ENCODE peak calls at places on chromosomes 16 and 17, in nine cellular contexts. One of them, this sample, is unnamed.

GRCh38 chr17:28407130-28407973 is 1.3 kb upstream of the SLC46A1 start:
- DNase-seq in CD8-positive, alpha-beta T cell: no peak
- DNase-seq in HFF-Myc: no peak
- DNase-seq in astrocyte: no peak
- DNase-seq in Calu3: no peak
- DNase-seq in mucosa of descending colon: no peak
- DNase-seq in tibial nerve: no peak
- DNase-seq in cardiac fibroblast: no peak
- DNase-seq in OCI-LY7: no peak
- DNase-seq in this sample: no peak

GRCh38 chr17:64133546-64134215 is 3.7 kb upstream of the ERN1 start:
- DNase-seq in Calu3: peak; percentile 21
- DNase-seq in tibial nerve: no peak
- DNase-seq in cardiac fibroblast: peak; percentile 81
- DNase-seq in OCI-LY7: peak; percentile 87
- DNase-seq in HFF-Myc: no peak
- DNase-seq in mucosa of descending colon: no peak
- DNase-seq in CD8-positive, alpha-beta T cell: no peak
- DNase-seq in astrocyte: no peak
- DNase-seq in this sample: peak; percentile 68

GRCh38 chr17:44358066-44358465 is 5.6 kb downstream of the FAM171A2 start:
- DNase-seq in Calu3: no peak
- DNase-seq in mucosa of descending colon: no peak
- DNase-seq in tibial nerve: no peak
- DNase-seq in astrocyte: no peak
- DNase-seq in HFF-Myc: no peak
- DNase-seq in CD8-positive, alpha-beta T cell: no peak
- DNase-seq in cardiac fibroblast: no peak
- DNase-seq in OCI-LY7: no peak
- DNase-seq in this sample: no peak

GRCh38 chr17:68011199-68011665 is 15.0 kb upstream of the C17orf58 start:
- DNase-seq in astrocyte: no peak
- DNase-seq in HFF-Myc: no peak
- DNase-seq in tibial nerve: peak; percentile 22
- DNase-seq in CD8-positive, alpha-beta T cell: peak; percentile 73
- DNase-seq in mucosa of descending colon: peak; percentile 60
- DNase-seq in Calu3: peak; percentile 43
- DNase-seq in OCI-LY7: peak; percentile 77
- DNase-seq in cardiac fibroblast: peak; percentile 25
- DNase-seq in this sample: peak; percentile 69

GRCh38 chr17:59848778-59849177 is 44.0 kb downstream of the TUBD1 start:
- DNase-seq in astrocyte: no peak
- DNase-seq in mucosa of descending colon: peak; percentile 86
- DNase-seq in tibial nerve: peak; percentile 70
- DNase-seq in Calu3: peak; percentile 65
- DNase-seq in OCI-LY7: no peak
- DNase-seq in CD8-positive, alpha-beta T cell: no peak
- DNase-seq in HFF-Myc: no peak
- DNase-seq in cardiac fibroblast: peak; percentile 85
- DNase-seq in this sample: no peak

GRCh38 chr16:14193316-14193871 is 122.3 kb downstream of the MRTFB start:
- DNase-seq in cardiac fibroblast: no peak
- DNase-seq in CD8-positive, alpha-beta T cell: no peak
- DNase-seq in Calu3: no peak
- DNase-seq in HFF-Myc: no peak
- DNase-seq in astrocyte: no peak
- DNase-seq in tibial nerve: no peak
- DNase-seq in OCI-LY7: peak; percentile 74
- DNase-seq in mucosa of descending colon: no peak
- DNase-seq in this sample: peak; percentile 66

GRCh38 chr16:47258874-47259461 is 115.2 kb upstream of the NETO2 start:
- DNase-seq in mucosa of descending colon: no peak
- DNase-seq in OCI-LY7: peak; percentile 47
- DNase-seq in cardiac fibroblast: peak; percentile 27
- DNase-seq in astrocyte: no peak
- DNase-seq in CD8-positive, alpha-beta T cell: no peak
- DNase-seq in HFF-Myc: peak; percentile 15
- DNase-seq in Calu3: peak; percentile 35
- DNase-seq in tibial nerve: no peak
- DNase-seq in this sample: peak; percentile 9

GRCh38 chr16:56724191-56724590 is 5.7 kb upstream of the NUP93 start:
- DNase-seq in OCI-LY7: no peak
- DNase-seq in mucosa of descending colon: no peak
- DNase-seq in HFF-Myc: no peak
- DNase-seq in astrocyte: no peak
- DNase-seq in Calu3: no peak
- DNase-seq in CD8-positive, alpha-beta T cell: no peak
- DNase-seq in tibial nerve: no peak
- DNase-seq in cardiac fibroblast: no peak
- DNase-seq in this sample: no peak

GRCh38 chr16:8505327-8505991 is 84.9 kb downstream of the TMEM114 start:
- DNase-seq in OCI-LY7: no peak
- DNase-seq in astrocyte: no peak
- DNase-seq in cardiac fibroblast: no peak
- DNase-seq in mucosa of descending colon: no peak
- DNase-seq in Calu3: peak; percentile 8
- DNase-seq in tibial nerve: no peak
- DNase-seq in HFF-Myc: no peak
- DNase-seq in CD8-positive, alpha-beta T cell: no peak
- DNase-seq in this sample: no peak

GRCh38 chr17:19346351-19347255 is 15.9 kb downstream of the B9D1 start:
- DNase-seq in cardiac fibroblast: peak; percentile 85
- DNase-seq in HFF-Myc: peak; percentile 55
- DNase-seq in Calu3: no peak
- DNase-seq in astrocyte: peak; percentile 94
- DNase-seq in tibial nerve: peak; percentile 80
- DNase-seq in mucosa of descending colon: peak; percentile 54
- DNase-seq in OCI-LY7: peak; percentile 68
- DNase-seq in CD8-positive, alpha-beta T cell: no peak
- DNase-seq in this sample: no peak

GRCh38 chr17:28551421-28552186 is 820 bp downstream of the UNC119 start:
- DNase-seq in OCI-LY7: no peak
- DNase-seq in Calu3: no peak
- DNase-seq in mucosa of descending colon: no peak
- DNase-seq in astrocyte: no peak
- DNase-seq in tibial nerve: no peak
- DNase-seq in cardiac fibroblast: no peak
- DNase-seq in HFF-Myc: no peak
- DNase-seq in CD8-positive, alpha-beta T cell: no peak
- DNase-seq in this sample: no peak

GRCh38 chr17:4880850-4881249 is 18.5 kb upstream of the C17orf107 start:
- DNase-seq in mucosa of descending colon: no peak
- DNase-seq in CD8-positive, alpha-beta T cell: no peak
- DNase-seq in HFF-Myc: no peak
- DNase-seq in cardiac fibroblast: no peak
- DNase-seq in OCI-LY7: no peak
- DNase-seq in Calu3: no peak
- DNase-seq in astrocyte: no peak
- DNase-seq in tibial nerve: no peak
- DNase-seq in this sample: no peak
- TF ChIP-seq CTCF in mucosa of descending colon: no peak
- TF ChIP-seq CTCF in CD8-positive, alpha-beta T cell: no peak
- TF ChIP-seq CTCF in HFF-Myc: no peak
- TF ChIP-seq CTCF in cardiac fibroblast: no peak
- TF ChIP-seq CTCF in OCI-LY7: no peak
- TF ChIP-seq CTCF in Calu3: no peak
- TF ChIP-seq CTCF in astrocyte: no peak
- TF ChIP-seq CTCF in tibial nerve: no peak
- TF ChIP-seq CTCF in this sample: no peak

GRCh38 chr16:69143116-69143515 is 10.7 kb downstream of the UTP4 start:
- DNase-seq in HFF-Myc: no peak
- DNase-seq in tibial nerve: no peak
- DNase-seq in CD8-positive, alpha-beta T cell: no peak
- DNase-seq in cardiac fibroblast: no peak
- DNase-seq in astrocyte: no peak
- DNase-seq in OCI-LY7: no peak
- DNase-seq in mucosa of descending colon: peak; percentile 57
- DNase-seq in Calu3: no peak
- DNase-seq in this sample: no peak
- TF ChIP-seq CTCF in HFF-Myc: no peak
- TF ChIP-seq CTCF in tibial nerve: no peak
- TF ChIP-seq CTCF in CD8-positive, alpha-beta T cell: no peak
- TF ChIP-seq CTCF in cardiac fibroblast: peak; percentile 11
- TF ChIP-seq CTCF in astrocyte: peak; percentile 8
- TF ChIP-seq CTCF in OCI-LY7: no peak
- TF ChIP-seq CTCF in mucosa of descending colon: peak; percentile 20
- TF ChIP-seq CTCF in Calu3: no peak
- TF ChIP-seq CTCF in this sample: no peak

DNA sequence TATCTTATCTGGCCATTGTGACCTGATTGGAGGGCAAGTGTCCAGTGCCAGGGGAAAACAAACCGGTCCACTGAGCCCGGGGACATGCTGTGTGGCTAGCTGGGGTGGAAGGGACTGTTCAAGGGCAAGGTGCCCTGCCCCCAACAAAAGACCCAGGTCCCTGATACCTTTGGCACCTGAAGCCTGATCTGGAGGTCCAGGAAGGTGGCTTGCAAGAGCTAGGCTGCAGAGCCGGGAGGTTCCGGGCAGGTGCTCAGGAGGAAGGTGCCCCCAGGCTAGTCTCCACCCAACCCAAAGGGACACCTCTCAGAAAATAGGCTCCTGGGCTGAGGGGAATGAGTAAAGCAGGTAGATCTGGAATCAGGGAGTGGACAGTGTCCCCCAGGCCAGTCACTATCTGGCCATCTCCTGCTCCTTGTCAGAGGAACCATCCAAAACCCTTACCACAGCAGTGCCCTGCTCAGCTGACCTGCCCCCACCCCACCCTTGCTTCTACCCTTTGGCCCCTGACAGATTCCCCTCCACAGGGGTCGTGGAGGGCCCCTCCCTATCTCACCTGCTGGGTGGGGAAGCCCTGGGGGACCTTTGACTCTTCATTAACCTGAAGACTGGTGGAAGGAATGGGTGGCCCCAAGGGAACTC is 6.2 kb downstream of the NAT9 start:
- DNase-seq in mucosa of descending colon: no peak
- DNase-seq in tibial nerve: no peak
- DNase-seq in Calu3: no peak
- DNase-seq in astrocyte: no peak
- DNase-seq in HFF-Myc: no peak
- DNase-seq in cardiac fibroblast: no peak
- DNase-seq in OCI-LY7: no peak
- DNase-seq in CD8-positive, alpha-beta T cell: no peak
- DNase-seq in this sample: no peak
- TF ChIP-seq CTCF in mucosa of descending colon: no peak
- TF ChIP-seq CTCF in tibial nerve: no peak
- TF ChIP-seq CTCF in Calu3: no peak
- TF ChIP-seq CTCF in astrocyte: no peak
- TF ChIP-seq CTCF in HFF-Myc: no peak
- TF ChIP-seq CTCF in cardiac fibroblast: no peak
- TF ChIP-seq CTCF in OCI-LY7: no peak
- TF ChIP-seq CTCF in CD8-positive, alpha-beta T cell: no peak
- TF ChIP-seq CTCF in this sample: no peak

GRCh38 chr17:2692781-2693135 is 18.8 kb downstream of the CLUH start:
- DNase-seq in Calu3: no peak
- DNase-seq in CD8-positive, alpha-beta T cell: no peak
- DNase-seq in tibial nerve: no peak
- DNase-seq in cardiac fibroblast: no peak
- DNase-seq in mucosa of descending colon: no peak
- DNase-seq in HFF-Myc: no peak
- DNase-seq in astrocyte: no peak
- DNase-seq in OCI-LY7: no peak
- DNase-seq in this sample: peak; percentile 24
- TF ChIP-seq CTCF in Calu3: no peak
- TF ChIP-seq CTCF in CD8-positive, alpha-beta T cell: no peak
- TF ChIP-seq CTCF in tibial nerve: no peak
- TF ChIP-seq CTCF in cardiac fibroblast: no peak
- TF ChIP-seq CTCF in mucosa of descending colon: no peak
- TF ChIP-seq CTCF in HFF-Myc: no peak
- TF ChIP-seq CTCF in astrocyte: no peak
- TF ChIP-seq CTCF in OCI-LY7: no peak
- TF ChIP-seq CTCF in this sample: no peak

GRCh38 chr17:32445976-32446375 is 1.7 kb downstream of the PSMD11 start:
- DNase-seq in HFF-Myc: no peak
- DNase-seq in CD8-positive, alpha-beta T cell: no peak
- DNase-seq in cardiac fibroblast: peak; percentile 34
- DNase-seq in tibial nerve: no peak
- DNase-seq in Calu3: no peak
- DNase-seq in OCI-LY7: peak; percentile 11
- DNase-seq in astrocyte: peak; percentile 51
- DNase-seq in mucosa of descending colon: no peak
- DNase-seq in this sample: no peak

GRCh38 chr17:32445497-32445896 is 1.2 kb downstream of the PSMD11 start:
- DNase-seq in cardiac fibroblast: no peak
- DNase-seq in mucosa of descending colon: no peak
- DNase-seq in astrocyte: no peak
- DNase-seq in HFF-Myc: no peak
- DNase-seq in tibial nerve: no peak
- DNase-seq in CD8-positive, alpha-beta T cell: no peak
- DNase-seq in Calu3: no peak
- DNase-seq in OCI-LY7: peak; percentile 11
- DNase-seq in this sample: peak; percentile 9

GRCh38 chr17:32444301-32445074 is at the start of gene PSMD11:
- DNase-seq in OCI-LY7: peak; percentile 98
- DNase-seq in astrocyte: peak; percentile 87
- DNase-seq in tibial nerve: peak; percentile 92
- DNase-seq in CD8-positive, alpha-beta T cell: peak; percentile 99
- DNase-seq in cardiac fibroblast: peak; percentile 98
- DNase-seq in mucosa of descending colon: peak; percentile 98
- DNase-seq in Calu3: peak; percentile 99
- DNase-seq in HFF-Myc: peak; percentile 84
- DNase-seq in this sample: peak; percentile 98

GRCh38 chr17:32443827-32444300 is 446 bp upstream of the PSMD11 start:
- DNase-seq in CD8-positive, alpha-beta T cell: no peak
- DNase-seq in OCI-LY7: no peak
- DNase-seq in Calu3: no peak
- DNase-seq in tibial nerve: no peak
- DNase-seq in astrocyte: no peak
- DNase-seq in cardiac fibroblast: no peak
- DNase-seq in HFF-Myc: no peak
- DNase-seq in mucosa of descending colon: no peak
- DNase-seq in this sample: no peak

DNA sequence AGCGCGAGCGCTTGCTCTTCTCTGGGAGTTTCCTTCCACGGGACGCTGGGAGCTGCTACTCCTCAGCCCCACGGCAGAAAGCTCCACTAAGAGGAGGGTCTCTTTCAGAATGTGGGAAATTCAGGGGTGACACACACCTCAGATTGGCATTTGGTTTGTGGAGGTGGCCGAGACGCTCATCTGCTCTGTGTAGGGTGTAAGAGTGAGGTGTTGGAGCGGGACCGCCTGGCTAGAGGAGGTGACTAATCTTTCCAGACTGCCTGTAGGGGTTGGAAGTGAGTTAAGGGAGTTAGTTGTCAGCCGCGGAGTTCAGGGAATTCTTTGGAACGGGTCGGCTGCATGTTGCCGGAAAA is 741 bp downstream of the PSMD11 start:
- DNase-seq in HFF-Myc: peak; percentile 20
- DNase-seq in astrocyte: peak; percentile 70
- DNase-seq in Calu3: peak; percentile 44
- DNase-seq in mucosa of descending colon: peak; percentile 56
- DNase-seq in tibial nerve: no peak
- DNase-seq in cardiac fibroblast: peak; percentile 63
- DNase-seq in CD8-positive, alpha-beta T cell: no peak
- DNase-seq in OCI-LY7: no peak
- DNase-seq in this sample: no peak
- TF ChIP-seq CTCF in HFF-Myc: no peak
- TF ChIP-seq CTCF in astrocyte: no peak
- TF ChIP-seq CTCF in Calu3: no peak
- TF ChIP-seq CTCF in mucosa of descending colon: no peak
- TF ChIP-seq CTCF in tibial nerve: no peak
- TF ChIP-seq CTCF in cardiac fibroblast: no peak
- TF ChIP-seq CTCF in CD8-positive, alpha-beta T cell: no peak
- TF ChIP-seq CTCF in OCI-LY7: no peak
- TF ChIP-seq CTCF in this sample: no peak

This sample was measured in GM20000.